ENCODE peak calls at places on chromosomes 5 and 9, in five cellular contexts. H is PC-9, F is endodermal cell, N is IMR-90, Y is heart right ventricle. L is an unnamed sample.

GRCh38 chr5:389891-390290 is 53.1 kb upstream of the EXOC3 start:
- DNase-seq in H (no peak), N (no peak), Y (no peak), F (no peak), L (no peak)

GRCh38 chr5:6106756-6107155 is 271.6 kb downstream of the MED10 start:
- DNase-seq in N (no peak), F (no peak), H (no peak), Y (no peak), L (no peak)

GRCh38 chr5:32004404-32004803 is 169.7 kb downstream of the GOLPH3 start:
- DNase-seq in Y (no peak), H (no peak), N (no peak), F (no peak), L (no peak)

GRCh38 chr9:110580850-110581249 is 1.3 kb upstream of the SVEP1 start:
- DNase-seq in N (peak; percentile 57), F (no peak), H (peak; percentile 31), Y (no peak), L (no peak)

GRCh38 chr5:134435525-134435924 is 23.8 kb upstream of the CDKN2AIPNL start:
- DNase-seq in Y (no peak), N (peak; percentile 92), H (peak; percentile 28), F (no peak), L (no peak)

GRCh38 chr9:108272350-108272899 is 583.4 kb downstream of the ACTL7B start:
- DNase-seq in H (peak; percentile 72), F (peak; percentile 85), Y (peak; percentile 46), N (peak; percentile 39), L (peak; percentile 7)

GRCh38 chr9:33414263-33414662 is 11.9 kb upstream of the AQP7 start:
- DNase-seq in N (no peak), H (no peak), F (no peak), Y (no peak), L (no peak)

GRCh38 chr9:93599571-93600403 is 23.4 kb downstream of the PHF2 start:
- DNase-seq in Y (no peak), N (no peak), H (no peak), F (peak; percentile 46), L (no peak)

GRCh38 chr9:99011161-99011709 is 67.5 kb downstream of the COL15A1 start:
- DNase-seq in Y (no peak), F (no peak), N (peak; percentile 48), H (no peak), L (no peak)

GRCh38 chr9:27329292-27329691 is 32.3 kb upstream of the EQTN start:
- DNase-seq in H (no peak), F (no peak), Y (no peak), N (no peak), L (no peak)

GRCh38 chr9:94860678-94861588 is 134.4 kb downstream of the AOPEP start:
- DNase-seq in F (no peak), H (no peak), N (peak; percentile 89), Y (no peak), L (peak; percentile 48)

GRCh38 chr9:27384262-27385014 is 87.5 kb upstream of the EQTN start:
- DNase-seq in Y (no peak), H (no peak), F (no peak), N (no peak), L (no peak)

GRCh38 chr9:93996863-93997262 is 41.7 kb upstream of the BARX1 start:
- DNase-seq in F (no peak), N (no peak), H (no peak), Y (no peak), L (no peak)

GRCh38 chr5:150017606-150018005 is 17.1 kb downstream of the HMGXB3 start:
- DNase-seq in N (peak; percentile 66), Y (no peak), F (no peak), H (no peak), L (no peak)

GRCh38 chr9:14962193-14962899 is 52.1 kb upstream of the FREM1 start:
- DNase-seq in F (no peak), H (peak; percentile 17), N (no peak), Y (no peak), L (no peak)

GRCh38 chr5:96752341-96753016 is 55.3 kb downstream of the ERAP1 start:
- DNase-seq in H (peak; percentile 11), F (no peak), Y (no peak), N (peak; percentile 69), L (peak; percentile 60)

GRCh38 chr5:141258464-141258863 is 13.3 kb downstream of the PCDHB15 start:
- DNase-seq in H (no peak), N (no peak), F (no peak), Y (no peak), L (no peak)

GRCh38 chr5:141261238-141261546 is 16.0 kb downstream of the PCDHB15 start:
- DNase-seq in N (no peak), F (no peak), H (no peak), Y (no peak), L (no peak)

GRCh38 chr5:141258948-141259347 is 13.8 kb downstream of the PCDHB15 start:
- DNase-seq in Y (no peak), N (no peak), H (no peak), F (no peak), L (no peak)

DNA sequence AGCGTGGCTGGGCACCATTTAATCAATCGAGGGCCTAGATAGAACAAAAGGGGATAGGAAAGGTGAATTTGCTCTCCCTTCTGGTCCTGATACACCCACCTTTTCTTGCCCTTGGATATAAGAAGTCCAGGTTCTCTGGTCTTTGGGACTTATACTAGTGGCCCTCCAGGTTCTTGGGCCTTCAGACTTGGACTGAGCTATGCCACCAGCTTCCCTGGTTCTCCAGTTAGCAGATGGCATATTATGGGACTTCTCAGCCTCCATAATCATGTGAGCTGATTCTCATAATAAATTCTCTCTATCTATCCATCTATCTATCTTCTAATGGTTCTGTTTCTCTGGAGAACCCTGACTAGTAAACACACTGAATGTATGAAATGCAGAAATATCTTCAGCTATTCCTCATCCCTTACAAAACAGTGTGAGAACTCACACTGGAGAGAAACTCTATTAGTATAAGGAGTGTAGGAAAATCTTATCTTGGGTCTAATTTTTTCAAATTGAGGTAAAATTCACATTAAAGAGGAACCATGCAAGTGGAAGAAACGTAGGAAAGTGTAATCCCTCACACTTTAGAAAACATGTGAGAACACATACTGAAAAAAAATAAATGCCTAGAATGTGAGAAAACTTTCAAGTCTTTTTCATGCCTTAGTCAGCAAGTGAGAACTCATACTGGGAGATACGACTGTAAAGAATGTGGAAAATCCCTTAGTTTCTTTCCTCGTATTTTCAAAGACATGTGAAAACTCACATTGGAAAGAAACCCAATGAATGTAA is 15.5 kb downstream of the PCDHB15 start:
- DNase-seq in F (no peak), H (no peak), Y (no peak), N (peak; percentile 2), L (no peak)
- H3K9me3 ChIP-seq in F (peaks cover 90% of the 10 kb centered on the region), H (peaks cover 54% of the 10 kb centered on the region), Y (peaks cover 100% of the 10 kb centered on the region), N (peaks cover 44% of the 10 kb centered on the region), L (peaks cover 29% of the 10 kb centered on the region)

GRCh38 chr5:62779010-62779422 is 200.4 kb downstream of the LRRC70 start:
- DNase-seq in H (peak; percentile 6), N (peak; percentile 60), Y (no peak), F (no peak), L (peak; percentile 21)
- TF ChIP-seq CTCF in H (peak; percentile 80), N (peak; percentile 81), Y (peak; percentile 83), F (peak; percentile 88), L (peak; percentile 74)

GRCh38 chr9:23258569-23258968 is 567.5 kb downstream of the ELAVL2 start:
- DNase-seq in Y (no peak), H (no peak), F (no peak), N (no peak), L (no peak)

DNA sequence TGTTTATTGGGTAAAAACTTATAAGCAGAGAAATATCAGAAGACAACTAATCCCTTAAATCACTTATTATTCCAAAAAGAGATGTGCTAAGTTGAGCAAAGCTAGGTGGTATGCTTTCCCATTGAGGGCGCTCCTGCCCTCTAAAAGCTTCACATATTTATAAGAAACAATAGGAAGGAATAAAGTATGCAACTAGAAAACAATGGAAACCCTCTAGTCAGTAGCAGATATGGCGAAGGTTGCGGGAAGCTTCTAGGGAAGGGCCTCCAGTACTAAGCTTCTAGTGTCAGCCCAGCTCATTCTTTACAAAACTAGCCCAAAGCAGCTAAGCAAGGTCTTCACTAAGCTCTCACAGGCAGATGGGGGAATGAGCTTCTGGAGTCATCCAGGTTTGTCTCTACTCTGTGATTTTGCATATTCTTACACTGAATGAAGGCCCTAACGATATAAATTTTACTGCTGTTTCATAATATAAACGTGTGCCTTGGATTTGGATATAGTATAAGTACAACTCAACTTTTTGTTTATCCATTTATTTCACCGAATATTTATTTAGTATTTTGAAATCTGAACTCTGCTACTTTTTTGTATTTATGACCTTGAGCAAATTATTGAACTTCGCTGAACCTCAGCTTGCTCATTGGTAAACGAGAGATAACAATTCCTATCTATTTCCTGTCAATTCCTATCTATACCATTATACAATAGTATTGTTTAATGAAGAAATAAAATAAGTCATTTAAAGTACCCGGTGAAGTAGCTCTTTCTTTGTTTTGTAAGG is 571.4 kb downstream of the ELAVL2 start:
- DNase-seq in N (no peak), Y (no peak), F (peak; percentile 56), H (no peak), L (no peak)
- H3K27me3 ChIP-seq in N (no peaks in the 10 kb centered on the region), Y (no peaks in the 10 kb centered on the region), F (no peaks in the 10 kb centered on the region), H (no peaks in the 10 kb centered on the region), L (no peaks in the 10 kb centered on the region)

GRCh38 chr9:116524778-116525470 is 162.2 kb upstream of the TRIM32 start:
- DNase-seq in F (no peak), H (no peak), N (no peak), Y (no peak), L (no peak)
- H3K9me3 ChIP-seq in F (no peaks in the 10 kb centered on the region), H (no peaks in the 10 kb centered on the region), N (peaks cover 3% of the 10 kb centered on the region), Y (peaks cover 19% of the 10 kb centered on the region), L (peaks cover 3% of the 10 kb centered on the region)

GRCh38 chr5:128083033-128083810 is at the start of gene SLC12A2:
- DNase-seq in N (peak; percentile 96), Y (peak; percentile 91), F (peak; percentile 94), H (peak; percentile 87), L (peak; percentile 92)

GRCh38 chr5:128085413-128085812 is 1.8 kb downstream of the SLC12A2 start:
- DNase-seq in H (no peak), N (no peak), Y (no peak), F (no peak), L (no peak)

GRCh38 chr5:128084228-128085167 is 932 bp downstream of the SLC12A2 start:
- DNase-seq in N (peak; percentile 37), F (peak; percentile 78), Y (peak; percentile 44), H (peak; percentile 31), L (no peak)

GRCh38 chr5:128082551-128083032 is 974 bp upstream of the SLC12A2 start:
- DNase-seq in N (no peak), F (peak; percentile 46), H (no peak), Y (no peak), L (no peak)

GRCh38 chr5:128083811-128084227 is 253 bp downstream of the SLC12A2 start:
- DNase-seq in N (peak; percentile 52), Y (no peak), H (no peak), F (no peak), L (no peak)
- TF ChIP-seq CTCF in N (peak; percentile 55), Y (peak; percentile 36), H (no peak), F (peak; percentile 63), L (peak; percentile 39)

GRCh38 chr5:45568813-45569212 is 127.4 kb downstream of the HCN1 start:
- DNase-seq in N (no peak), H (no peak), F (no peak), Y (no peak), L (no peak)
- H3K27me3 ChIP-seq in N (no peaks in the 10 kb centered on the region), H (no peaks in the 10 kb centered on the region), F (no peaks in the 10 kb centered on the region), Y (no peaks in the 10 kb centered on the region), L (no peaks in the 10 kb centered on the region)